ENCODE peak calls at places on chromosome 1, in eight cellular contexts. V is activated T-cell treated with anti-CD3 and anti-CD28 coated beads for 1 hour; S is CD14-positive monocyte; U is cardiac fibroblast; F is bronchial epithelial cell; G is CD8-positive, alpha-beta memory T cell; I is GM12865; R is heart right ventricle. H is an unnamed sample.
A peak's percentile ranks its signal among the peaks of the same experiment; 100 is the strongest.

GRCh38 chr1:190563230-190563629 is 85.6 kb upstream of the BRINP3 start:
- DNase-seq in U (no peak), I (no peak), G (no peak), F (no peak), V (no peak), R (no peak), S (no peak), H (no peak)

GRCh38 chr1:3681231-3681897 is 29.0 kb downstream of the TP73 start:
- DNase-seq in R (no peak), I (no peak), V (no peak), G (no peak), F (no peak), U (no peak), S (no peak), H (no peak)

GRCh38 chr1:100440075-100440809 is 87.9 kb downstream of the CDC14A start:
- DNase-seq in V (peak; percentile 53), F (no peak), S (no peak), R (peak; percentile 16), I (peak; percentile 14), U (no peak), G (peak; percentile 81), H (peak; percentile 73)

GRCh38 chr1:50704126-50704525 is 255.9 kb downstream of the FAF1 start:
- DNase-seq in F (peak; percentile 55), S (no peak), R (peak; percentile 12), U (peak; percentile 59), G (no peak), I (peak; percentile 45), V (no peak), H (no peak)

GRCh38 chr1:77996734-77997133 is 8.0 kb upstream of the DNAJB4 start:
- DNase-seq in G (no peak), U (no peak), I (no peak), S (no peak), F (no peak), R (no peak), V (no peak), H (no peak)

GRCh38 chr1:205983925-205984725 is 19.1 kb downstream of the RAB7B start:
- DNase-seq in U (peak; percentile 68), I (peak; percentile 68), G (no peak), S (peak; percentile 54), V (no peak), F (peak; percentile 96), R (peak; percentile 71), H (no peak)

GRCh38 chr1:19120070-19120469 is 90.0 kb downstream of the UBR4 start:
- DNase-seq in V (no peak), G (no peak), I (no peak), S (no peak), U (no peak), R (no peak), F (no peak), H (no peak)

GRCh38 chr1:228393268-228393699 is 13.4 kb downstream of the TRIM11 start:
- DNase-seq in R (no peak), G (no peak), V (no peak), F (peak; percentile 55), S (peak; percentile 41), I (no peak), U (peak; percentile 82), H (no peak)

GRCh38 chr1:2534775-2535387 is 4.8 kb upstream of the HES5 start:
- DNase-seq in F (peak; percentile 95), V (no peak), S (no peak), R (no peak), G (no peak), U (peak; percentile 60), I (no peak), H (no peak)

GRCh38 chr1:233172201-233172600 is 123.3 kb downstream of the PCNX2 start:
- DNase-seq in R (peak; percentile 8), G (no peak), F (peak; percentile 12), S (no peak), I (no peak), V (no peak), U (peak; percentile 70), H (no peak)

GRCh38 chr1:107057197-107058133 is 991 bp downstream of the PRMT6 start:
- DNase-seq in S (peak; percentile 41), G (peak; percentile 24), U (peak; percentile 50), R (peak; percentile 65), F (peak; percentile 27), V (peak; percentile 13), I (peak; percentile 71), H (peak; percentile 25)

GRCh38 chr1:220918285-220918951 is 39.2 kb downstream of the HLX start:
- DNase-seq in I (no peak), S (no peak), V (no peak), U (no peak), G (no peak), F (no peak), R (no peak), H (no peak)

GRCh38 chr1:155864393-155864792 is 5.0 kb downstream of the SYT11 start:
- DNase-seq in G (no peak), S (no peak), I (no peak), U (peak; percentile 22), V (no peak), F (peak; percentile 49), R (no peak), H (no peak)

GRCh38 chr1:245133995-245134715 is 20.6 kb upstream of the KIF26B start:
- DNase-seq in F (no peak), S (no peak), V (no peak), R (peak; percentile 37), G (no peak), I (no peak), U (no peak), H (no peak)

GRCh38 chr1:88774151-88774556 is 90.1 kb downstream of the PKN2 start:
- DNase-seq in U (no peak), S (no peak), F (peak; percentile 99), I (no peak), R (no peak), G (no peak), V (no peak), H (no peak)

GRCh38 chr1:187203257-187203656 is 374.5 kb downstream of the PLA2G4A start:
- DNase-seq in G (no peak), F (peak; percentile 68), I (peak; percentile 3), V (no peak), S (no peak), R (no peak), U (peak; percentile 2), H (no peak)

GRCh38 chr1:103129255-103129654 is 20.9 kb upstream of the COL11A1 start:
- DNase-seq in V (no peak), G (no peak), R (no peak), I (no peak), F (peak; percentile 7), S (no peak), U (peak; percentile 80), H (no peak)

GRCh38 chr1:12276225-12276624 is 46.4 kb downstream of the VPS13D start:
- DNase-seq in I (peak; percentile 62), V (no peak), R (peak; percentile 9), U (peak; percentile 73), G (no peak), F (peak; percentile 26), S (no peak), H (no peak)